ENCODE peak calls at places on chromosomes 13 and 19, in seven cellular contexts. One of them, this sample, is unnamed.

GRCh38 chr19:18197941-18198340 is 4.9 kb downstream of the MPV17L2 start:
- DNase-seq in GM12891: no peak
- DNase-seq in breast epithelium: no peak
- DNase-seq in H1: no peak
- DNase-seq in transverse colon: no peak
- DNase-seq in prostate gland: no peak
- DNase-seq in GM12892: no peak
- DNase-seq in this sample: no peak

GRCh38 chr13:90415902-90416301 is 931.6 kb upstream of the MIR17HG start:
- DNase-seq in GM12891: no peak
- DNase-seq in breast epithelium: no peak
- DNase-seq in H1: no peak
- DNase-seq in transverse colon: no peak
- DNase-seq in prostate gland: no peak
- DNase-seq in GM12892: no peak
- DNase-seq in this sample: no peak

GRCh38 chr19:21483589-21484170 is 21.7 kb upstream of the ZNF429 start:
- DNase-seq in GM12891: peak; percentile 53
- DNase-seq in breast epithelium: peak; percentile 75
- DNase-seq in H1: peak; percentile 60
- DNase-seq in transverse colon: peak; percentile 51
- DNase-seq in prostate gland: no peak
- DNase-seq in GM12892: no peak
- DNase-seq in this sample: no peak

GRCh38 chr13:26968431-26969335 is 202.9 kb downstream of the USP12 start:
- DNase-seq in GM12891: no peak
- DNase-seq in breast epithelium: no peak
- DNase-seq in H1: no peak
- DNase-seq in transverse colon: peak; percentile 86
- DNase-seq in prostate gland: no peak
- DNase-seq in GM12892: no peak
- DNase-seq in this sample: no peak

GRCh38 chr13:113651511-113652403 is 6.2 kb downstream of the ATP4B start:
- DNase-seq in GM12891: no peak
- DNase-seq in breast epithelium: peak; percentile 41
- DNase-seq in H1: no peak
- DNase-seq in transverse colon: peak; percentile 4
- DNase-seq in prostate gland: no peak
- DNase-seq in GM12892: no peak
- DNase-seq in this sample: peak; percentile 77

GRCh38 chr19:50969413-50969760 is at the start of gene KLK6:
- DNase-seq in GM12891: no peak
- DNase-seq in breast epithelium: peak; percentile 63
- DNase-seq in H1: no peak
- DNase-seq in transverse colon: no peak
- DNase-seq in prostate gland: no peak
- DNase-seq in GM12892: no peak
- DNase-seq in this sample: no peak

GRCh38 chr13:50170447-50171037 is 155.3 kb downstream of the KCNRG start:
- DNase-seq in GM12891: no peak
- DNase-seq in breast epithelium: no peak
- DNase-seq in H1: no peak
- DNase-seq in transverse colon: no peak
- DNase-seq in prostate gland: no peak
- DNase-seq in GM12892: no peak
- DNase-seq in this sample: no peak

GRCh38 chr19:23777216-23777615 is 18.5 kb upstream of the ZNF681 start:
- DNase-seq in GM12891: no peak
- DNase-seq in breast epithelium: no peak
- DNase-seq in H1: no peak
- DNase-seq in transverse colon: peak; percentile 31
- DNase-seq in prostate gland: no peak
- DNase-seq in GM12892: no peak
- DNase-seq in this sample: no peak

GRCh38 chr19:5060591-5061339 is 91.9 kb downstream of the KDM4B start:
- DNase-seq in GM12891: no peak
- DNase-seq in breast epithelium: no peak
- DNase-seq in H1: no peak
- DNase-seq in transverse colon: no peak
- DNase-seq in prostate gland: peak; percentile 90
- DNase-seq in GM12892: no peak
- DNase-seq in this sample: no peak

GRCh38 chr19:41872384-41872774 is 4.7 kb upstream of the CD79A start:
- DNase-seq in GM12891: no peak
- DNase-seq in breast epithelium: no peak
- DNase-seq in H1: no peak
- DNase-seq in transverse colon: no peak
- DNase-seq in prostate gland: no peak
- DNase-seq in GM12892: no peak
- DNase-seq in this sample: no peak

GRCh38 chr13:24802074-24802473 is 38.1 kb downstream of the RNF17 start:
- DNase-seq in GM12891: no peak
- DNase-seq in breast epithelium: no peak
- DNase-seq in H1: no peak
- DNase-seq in transverse colon: no peak
- DNase-seq in prostate gland: no peak
- DNase-seq in GM12892: no peak
- DNase-seq in this sample: no peak

GRCh38 chr13:69485991-69486592 is 621.5 kb upstream of the ATXN8OS start:
- DNase-seq in GM12891: no peak
- DNase-seq in breast epithelium: no peak
- DNase-seq in H1: no peak
- DNase-seq in transverse colon: no peak
- DNase-seq in prostate gland: no peak
- DNase-seq in GM12892: no peak
- DNase-seq in this sample: no peak

GRCh38 chr19:17479325-17479791 is 9.0 kb downstream of the SLC27A1 start:
- DNase-seq in GM12891: no peak
- DNase-seq in breast epithelium: no peak
- DNase-seq in H1: no peak
- DNase-seq in transverse colon: no peak
- DNase-seq in prostate gland: no peak
- DNase-seq in GM12892: no peak
- DNase-seq in this sample: no peak

GRCh38 chr19:34712606-34713261 is 21.3 kb upstream of the ZNF181 start:
- DNase-seq in GM12891: no peak
- DNase-seq in breast epithelium: no peak
- DNase-seq in H1: peak; percentile 23
- DNase-seq in transverse colon: peak; percentile 50
- DNase-seq in prostate gland: peak; percentile 77
- DNase-seq in GM12892: no peak
- DNase-seq in this sample: no peak

GRCh38 chr13:52348983-52349780 is 56.8 kb downstream of the THSD1 start:
- DNase-seq in GM12891: no peak
- DNase-seq in breast epithelium: no peak
- DNase-seq in H1: no peak
- DNase-seq in transverse colon: no peak
- DNase-seq in prostate gland: no peak
- DNase-seq in GM12892: no peak
- DNase-seq in this sample: no peak

GRCh38 chr13:98041081-98041820 is 87.8 kb downstream of the IPO5 start:
- DNase-seq in GM12891: no peak
- DNase-seq in breast epithelium: no peak
- DNase-seq in H1: no peak
- DNase-seq in transverse colon: no peak
- DNase-seq in prostate gland: no peak
- DNase-seq in GM12892: no peak
- DNase-seq in this sample: no peak

GRCh38 chr19:15260939-15261338 is 28.7 kb upstream of the EPHX3 start:
- DNase-seq in GM12891: no peak
- DNase-seq in breast epithelium: no peak
- DNase-seq in H1: no peak
- DNase-seq in transverse colon: no peak
- DNase-seq in prostate gland: no peak
- DNase-seq in GM12892: no peak
- DNase-seq in this sample: no peak

GRCh38 chr13:59094149-59094548 is 1069.6 kb downstream of the DIAPH3 start:
- DNase-seq in GM12891: no peak
- DNase-seq in breast epithelium: no peak
- DNase-seq in H1: no peak
- DNase-seq in transverse colon: no peak
- DNase-seq in prostate gland: no peak
- DNase-seq in GM12892: no peak
- DNase-seq in this sample: no peak

GRCh38 chr19:9981406-9982260 is 28.7 kb downstream of the COL5A3 start:
- DNase-seq in GM12891: no peak
- DNase-seq in breast epithelium: no peak
- DNase-seq in H1: no peak
- DNase-seq in transverse colon: no peak
- DNase-seq in prostate gland: no peak
- DNase-seq in GM12892: no peak
- DNase-seq in this sample: no peak

GRCh38 chr19:48325265-48325910 is at the start of gene EMP3:
- DNase-seq in GM12891: peak; percentile 61
- DNase-seq in breast epithelium: peak; percentile 74
- DNase-seq in H1: no peak
- DNase-seq in transverse colon: peak; percentile 86
- DNase-seq in prostate gland: peak; percentile 47
- DNase-seq in GM12892: peak; percentile 73
- DNase-seq in this sample: peak; percentile 92
- TF ChIP-seq POLR2AphosphoS5 in GM12891: peak; percentile 47
- TF ChIP-seq POLR2AphosphoS5 in breast epithelium: peak; percentile 51
- TF ChIP-seq POLR2AphosphoS5 in H1: no peak
- TF ChIP-seq POLR2AphosphoS5 in transverse colon: peak; percentile 75
- TF ChIP-seq POLR2AphosphoS5 in prostate gland: peak; percentile 55
- TF ChIP-seq POLR2AphosphoS5 in GM12892: peak; percentile 30
- TF ChIP-seq POLR2AphosphoS5 in this sample: peak; percentile 25

GRCh38 chr19:3380829-3381228 is 14.4 kb downstream of the NFIC start:
- DNase-seq in GM12891: no peak
- DNase-seq in breast epithelium: no peak
- DNase-seq in H1: no peak
- DNase-seq in transverse colon: no peak
- DNase-seq in prostate gland: no peak
- DNase-seq in GM12892: no peak
- DNase-seq in this sample: no peak

GRCh38 chr19:3386447-3387234 is 20.3 kb downstream of the NFIC start:
- DNase-seq in GM12891: no peak
- DNase-seq in breast epithelium: no peak
- DNase-seq in H1: no peak
- DNase-seq in transverse colon: no peak
- DNase-seq in prostate gland: no peak
- DNase-seq in GM12892: no peak
- DNase-seq in this sample: no peak

GRCh38 chr19:3381701-3382372 is 15.5 kb downstream of the NFIC start:
- DNase-seq in GM12891: no peak
- DNase-seq in breast epithelium: no peak
- DNase-seq in H1: no peak
- DNase-seq in transverse colon: no peak
- DNase-seq in prostate gland: no peak
- DNase-seq in GM12892: no peak
- DNase-seq in this sample: no peak

GRCh38 chr19:3382460-3383100 is 16.2 kb downstream of the NFIC start:
- DNase-seq in GM12891: no peak
- DNase-seq in breast epithelium: no peak
- DNase-seq in H1: no peak
- DNase-seq in transverse colon: no peak
- DNase-seq in prostate gland: no peak
- DNase-seq in GM12892: no peak
- DNase-seq in this sample: no peak

GRCh38 chr19:3383121-3383722 is 16.8 kb downstream of the NFIC start:
- DNase-seq in GM12891: no peak
- DNase-seq in breast epithelium: no peak
- DNase-seq in H1: no peak
- DNase-seq in transverse colon: no peak
- DNase-seq in prostate gland: no peak
- DNase-seq in GM12892: no peak
- DNase-seq in this sample: no peak
- TF ChIP-seq POLR2AphosphoS5 in GM12891: no peak
- TF ChIP-seq POLR2AphosphoS5 in breast epithelium: no peak
- TF ChIP-seq POLR2AphosphoS5 in H1: no peak
- TF ChIP-seq POLR2AphosphoS5 in transverse colon: peak; percentile 10
- TF ChIP-seq POLR2AphosphoS5 in prostate gland: no peak
- TF ChIP-seq POLR2AphosphoS5 in GM12892: no peak
- TF ChIP-seq POLR2AphosphoS5 in this sample: no peak

DNA sequence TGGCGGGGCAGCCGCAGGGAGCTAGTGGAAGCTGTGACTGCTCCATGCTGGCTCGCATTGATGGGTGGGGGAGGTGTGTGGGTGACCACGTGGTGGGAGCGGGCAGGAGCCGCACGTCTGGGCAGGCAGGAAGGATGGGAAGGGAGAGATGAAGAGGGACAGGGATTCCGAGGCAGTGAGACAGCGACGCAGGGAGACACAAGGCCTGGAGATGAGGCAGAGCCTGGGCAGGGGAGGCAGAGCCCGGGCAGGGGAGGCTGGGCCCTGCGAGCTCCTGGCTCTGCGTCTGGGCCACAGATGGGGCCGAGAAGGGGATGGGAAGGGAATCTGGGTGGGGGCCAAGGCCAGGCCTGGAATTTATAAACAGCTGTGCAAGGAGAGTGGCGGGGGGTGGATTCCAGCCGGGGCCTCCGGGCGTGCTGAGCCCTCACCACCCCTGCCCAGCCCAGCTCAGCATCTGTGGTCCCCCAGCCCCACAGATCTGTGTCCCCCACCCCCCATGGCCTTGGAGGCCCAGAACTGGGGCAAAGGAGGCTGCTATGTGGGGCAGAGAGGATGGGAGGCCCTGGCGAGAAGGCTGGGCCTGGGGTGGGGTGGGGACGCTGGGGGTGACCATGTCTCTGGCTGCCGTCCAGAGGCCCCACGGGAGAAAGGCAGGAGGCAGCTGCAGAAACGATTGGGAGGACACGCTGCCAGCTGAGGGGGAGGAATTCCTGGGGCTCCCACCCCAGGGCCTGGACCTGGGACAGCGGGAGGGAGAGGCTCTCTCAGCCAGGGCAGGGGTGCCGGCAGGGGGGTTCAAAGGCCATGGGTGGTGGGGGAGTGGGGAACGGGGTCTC is 6.0 kb downstream of the EHD2 start:
- DNase-seq in GM12891: no peak
- DNase-seq in breast epithelium: peak; percentile 72
- DNase-seq in H1: no peak
- DNase-seq in transverse colon: peak; percentile 80
- DNase-seq in prostate gland: peak; percentile 76
- DNase-seq in GM12892: no peak
- DNase-seq in this sample: peak; percentile 95
- TF ChIP-seq POLR2AphosphoS5 in GM12891: no peak
- TF ChIP-seq POLR2AphosphoS5 in breast epithelium: peak; percentile 59
- TF ChIP-seq POLR2AphosphoS5 in H1: no peak
- TF ChIP-seq POLR2AphosphoS5 in transverse colon: peak; percentile 72
- TF ChIP-seq POLR2AphosphoS5 in prostate gland: peak; percentile 89
- TF ChIP-seq POLR2AphosphoS5 in GM12892: no peak
- TF ChIP-seq POLR2AphosphoS5 in this sample: no peak

DNA sequence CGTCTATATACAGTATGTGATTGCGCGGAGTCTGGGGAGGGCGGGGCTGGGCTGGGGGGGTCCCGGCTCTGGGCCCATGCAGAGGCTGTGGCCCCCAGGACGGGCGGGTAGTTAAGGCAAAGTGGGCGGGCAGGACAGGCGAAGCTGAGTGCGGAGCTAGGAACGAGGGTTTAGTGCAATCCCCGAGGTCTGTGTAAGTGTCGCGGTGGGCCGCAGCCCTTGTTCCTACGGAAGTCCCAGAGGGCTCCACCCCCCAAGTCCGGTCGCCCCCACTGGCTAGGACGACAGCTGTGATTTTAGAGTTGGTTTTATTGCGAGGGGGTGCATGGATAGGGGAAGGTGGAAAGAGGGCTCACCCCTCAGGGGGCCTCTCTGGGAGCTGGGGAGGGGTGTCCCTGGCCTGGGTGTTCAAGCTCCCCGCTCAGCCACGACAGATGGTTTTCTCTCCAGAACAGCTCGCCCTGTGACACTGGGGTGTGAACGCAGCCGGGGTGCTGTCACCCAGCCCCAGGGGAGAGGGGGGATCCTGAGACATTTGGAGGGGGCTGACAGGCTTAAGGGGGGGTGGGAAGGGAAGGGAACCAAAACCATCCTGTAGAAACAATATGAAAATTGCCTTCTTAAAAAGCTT is 21.7 kb downstream of the ZBTB7A start:
- DNase-seq in GM12891: no peak
- DNase-seq in breast epithelium: no peak
- DNase-seq in H1: no peak
- DNase-seq in transverse colon: no peak
- DNase-seq in prostate gland: no peak
- DNase-seq in GM12892: no peak
- DNase-seq in this sample: no peak
- TF ChIP-seq POLR2AphosphoS5 in GM12891: peak; percentile 19
- TF ChIP-seq POLR2AphosphoS5 in breast epithelium: no peak
- TF ChIP-seq POLR2AphosphoS5 in H1: no peak
- TF ChIP-seq POLR2AphosphoS5 in transverse colon: no peak
- TF ChIP-seq POLR2AphosphoS5 in prostate gland: no peak
- TF ChIP-seq POLR2AphosphoS5 in GM12892: peak; percentile 19
- TF ChIP-seq POLR2AphosphoS5 in this sample: no peak